ENCODE peak calls at places on chromosomes 2 and 18, in nine cellular contexts. M is effector memory CD4-positive, alpha-beta T cell; U is tibial nerve; L is suprapubic skin; C is CD4-positive, alpha-beta T cell; V is stomach; R is right cardiac atrium; O is spleen; W is pancreas. S is an unnamed sample.

GRCh38 chr2:230777681-230778080 is 65.0 kb downstream of the CAB39 start:
- DNase-seq in M (no peak), U (no peak), L (no peak), C (no peak), V (no peak), R (no peak), O (no peak), W (no peak), S (no peak)

GRCh38 chr2:10041711-10042110 is 1.6 kb upstream of the KLF11 start:
- DNase-seq in M (no peak), U (no peak), L (no peak), C (no peak), V (no peak), R (no peak), O (no peak), W (no peak), S (no peak)

GRCh38 chr2:11411768-11412448 is 54.1 kb downstream of the E2F6 start:
- DNase-seq in M (no peak), U (no peak), L (no peak), C (no peak), V (peak), R (peak), O (no peak), W (no peak), S (peak)

GRCh38 chr18:54923339-54923956 is 35.8 kb downstream of the CCDC68 start:
- DNase-seq in M (no peak), U (no peak), L (no peak), C (no peak), V (no peak), R (no peak), O (no peak), W (no peak), S (no peak)

GRCh38 chr2:37771600-37772088 is 100.2 kb upstream of the CDC42EP3 start:
- DNase-seq in M (no peak), U (no peak), L (no peak), C (no peak), V (no peak), R (no peak), O (no peak), W (no peak), S (no peak)

GRCh38 chr2:8225798-8226197 is 456.1 kb upstream of the ID2 start:
- DNase-seq in M (no peak), U (no peak), L (no peak), C (no peak), V (no peak), R (no peak), O (no peak), W (no peak), S (no peak)

GRCh38 chr2:71989671-71990070 is 158.0 kb downstream of the CYP26B1 start:
- DNase-seq in M (no peak), U (no peak), L (no peak), C (no peak), V (no peak), R (no peak), O (no peak), W (no peak), S (no peak)

GRCh38 chr2:37894047-37894446 is 31.0 kb upstream of the RMDN2 start:
- DNase-seq in M (no peak), U (no peak), L (no peak), C (no peak), V (no peak), R (no peak), O (no peak), W (no peak), S (no peak)

GRCh38 chr2:224561234-224562005 is 23.7 kb downstream of the CUL3 start:
- DNase-seq in M (no peak), U (no peak), L (no peak), C (no peak), V (no peak), R (no peak), O (no peak), W (no peak), S (no peak)

GRCh38 chr18:7485616-7486015 is 81.5 kb upstream of the PTPRM start:
- DNase-seq in M (no peak), U (no peak), L (no peak), C (no peak), V (no peak), R (no peak), O (no peak), W (no peak), S (no peak)

GRCh38 chr2:150126839-150127238 is 360.6 kb downstream of the RND3 start:
- DNase-seq in M (no peak), U (no peak), L (no peak), C (no peak), V (no peak), R (no peak), O (no peak), W (no peak), S (no peak)

GRCh38 chr2:174325932-174326879 is 8.5 kb upstream of the SP9 start:
- DNase-seq in M (no peak), U (no peak), L (peak), C (no peak), V (no peak), R (no peak), O (peak), W (peak), S (no peak)

GRCh38 chr2:11248-11941 is 34.9 kb downstream of the FAM110C start:
- DNase-seq in M (peak), U (no peak), L (no peak), C (peak), V (peak), R (peak), O (peak), W (peak), S (no peak)

GRCh38 chr2:26000561-26001211 is 18.4 kb upstream of the KIF3C start:
- DNase-seq in M (no peak), U (no peak), L (no peak), C (no peak), V (peak), R (no peak), O (no peak), W (no peak), S (no peak)

GRCh38 chr2:159753797-159754196 is 41.5 kb downstream of the MARCHF7 start:
- DNase-seq in M (no peak), U (no peak), L (no peak), C (no peak), V (no peak), R (no peak), O (no peak), W (no peak), S (no peak)

GRCh38 chr2:61770746-61771145 is 83.1 kb downstream of the FAM161A start:
- DNase-seq in M (no peak), U (no peak), L (no peak), C (no peak), V (peak), R (no peak), O (no peak), W (no peak), S (no peak)

GRCh38 chr2:101205521-101205998 is 47.1 kb upstream of the CNOT11 start:
- DNase-seq in M (no peak), U (peak), L (no peak), C (peak), V (peak), R (peak), O (no peak), W (no peak), S (peak)
- H3K27ac ChIP-seq in M (no peak), U (peak), L (no peak), C (no peak), V (peak), R (no peak), O (no peak), W (no peak), S (no peak)

GRCh38 chr2:170771049-170771937 is 1.1 kb downstream of the ERICH2 start:
- DNase-seq in M (peak), U (no peak), L (no peak), C (peak), V (no peak), R (no peak), O (peak), W (no peak), S (peak)

GRCh38 chr2:170772295-170772694 is 2.1 kb downstream of the ERICH2 start:
- DNase-seq in M (no peak), U (no peak), L (no peak), C (no peak), V (no peak), R (no peak), O (no peak), W (no peak), S (no peak)

GRCh38 chr2:170770304-170771048 is at the start of gene ERICH2:
- DNase-seq in M (peak), U (peak), L (peak), C (peak), V (peak), R (peak), O (peak), W (peak), S (peak)

GRCh38 chr2:170766693-170767092 is 3.5 kb upstream of the ERICH2 start:
- DNase-seq in M (no peak), U (no peak), L (no peak), C (no peak), V (no peak), R (no peak), O (no peak), W (no peak), S (no peak)

GRCh38 chr2:170770008-170770303 is 222 bp upstream of the ERICH2 start:
- DNase-seq in M (no peak), U (no peak), L (no peak), C (no peak), V (no peak), R (no peak), O (no peak), W (no peak), S (no peak)
- H3K27ac ChIP-seq in M (no peak), U (peak), L (peak), C (no peak), V (peak), R (no peak), O (no peak), W (peak), S (no peak)

DNA sequence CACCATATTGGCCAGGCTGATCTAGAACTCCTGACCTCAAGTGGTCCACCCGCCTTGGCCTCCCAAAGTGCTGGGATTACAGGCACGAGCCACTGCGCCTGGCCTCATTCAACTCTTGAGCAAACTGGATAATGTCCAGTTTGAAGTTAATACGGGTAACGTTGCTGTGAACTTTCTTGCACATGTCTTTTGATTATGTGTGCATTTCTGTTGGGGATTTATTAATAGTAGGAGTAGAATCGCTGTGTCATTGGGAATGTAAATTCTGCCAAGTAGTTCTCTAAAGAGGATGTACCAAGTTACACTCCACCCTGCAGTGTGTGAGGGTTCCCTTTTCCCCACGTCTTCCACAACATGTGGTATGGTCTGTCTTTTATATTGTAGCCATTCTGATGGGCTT is 6.2 kb downstream of the IMPA2 start:
- DNase-seq in M (no peak), U (no peak), L (no peak), C (no peak), V (no peak), R (no peak), O (no peak), W (no peak), S (no peak)
- H3K27ac ChIP-seq in M (no peak), U (no peak), L (peak), C (no peak), V (no peak), R (peak), O (no peak), W (no peak), S (no peak)

GRCh38 chr18:3584266-3584665 is 134.3 kb downstream of the TGIF1 start:
- DNase-seq in M (no peak), U (no peak), L (no peak), C (no peak), V (no peak), R (no peak), O (no peak), W (no peak), S (no peak)

GRCh38 chr18:3590096-3590655 is 140.2 kb downstream of the TGIF1 start:
- DNase-seq in M (no peak), U (no peak), L (peak), C (no peak), V (no peak), R (no peak), O (no peak), W (no peak), S (no peak)

GRCh38 chr18:3585656-3586509 is 135.9 kb downstream of the TGIF1 start:
- DNase-seq in M (peak), U (peak), L (peak), C (peak), V (peak), R (peak), O (peak), W (peak), S (peak)

GRCh38 chr18:3581890-3582289 is 131.9 kb downstream of the TGIF1 start:
- DNase-seq in M (no peak), U (no peak), L (no peak), C (no peak), V (no peak), R (no peak), O (no peak), W (no peak), S (no peak)

DNA sequence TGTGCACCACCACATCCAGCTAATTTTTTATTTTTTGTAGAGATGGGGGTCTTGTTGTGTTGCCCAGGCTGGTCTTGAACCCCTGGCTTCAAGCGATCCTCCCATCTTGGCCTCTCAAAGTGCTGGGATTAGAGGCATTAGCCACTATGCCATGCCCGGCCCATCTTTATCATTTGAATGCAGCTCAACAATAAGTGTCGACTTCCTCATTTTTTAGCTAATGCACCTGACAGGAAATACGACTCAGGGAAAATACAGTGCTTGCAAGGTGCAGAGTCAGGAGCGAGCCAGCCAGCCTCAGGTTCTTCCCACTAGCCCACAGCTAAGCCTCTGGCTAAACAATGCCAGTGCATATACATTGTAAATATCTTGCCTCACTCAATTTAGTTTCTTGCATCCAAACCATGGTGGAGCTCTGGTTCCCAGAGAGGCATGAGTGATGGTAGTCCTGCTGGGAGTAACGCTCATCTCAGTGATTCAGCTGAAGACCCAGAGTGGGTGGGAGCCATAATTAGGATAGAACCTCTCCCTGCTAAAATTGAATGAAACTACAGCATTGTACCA is 135.0 kb downstream of the TGIF1 start:
- DNase-seq in M (no peak), U (no peak), L (no peak), C (no peak), V (no peak), R (no peak), O (no peak), W (no peak), S (no peak)
- H3K27ac ChIP-seq in M (no peak), U (no peak), L (no peak), C (no peak), V (no peak), R (no peak), O (peak), W (no peak), S (no peak)

GRCh38 chr2:29213871-29214341 is 98.7 kb downstream of the CLIP4 start:
- DNase-seq in M (no peak), U (no peak), L (no peak), C (no peak), V (no peak), R (no peak), O (peak), W (no peak), S (no peak)
- H3K27ac ChIP-seq in M (no peak), U (no peak), L (no peak), C (no peak), V (no peak), R (no peak), O (no peak), W (no peak), S (no peak)

GRCh38 chr2:98455494-98455976 is 10.9 kb downstream of the INPP4A start:
- DNase-seq in M (no peak), U (no peak), L (no peak), C (no peak), V (no peak), R (no peak), O (peak), W (no peak), S (no peak)
- H3K27ac ChIP-seq in M (peak), U (no peak), L (no peak), C (peak), V (peak), R (no peak), O (peak), W (no peak), S (no peak)

DNA sequence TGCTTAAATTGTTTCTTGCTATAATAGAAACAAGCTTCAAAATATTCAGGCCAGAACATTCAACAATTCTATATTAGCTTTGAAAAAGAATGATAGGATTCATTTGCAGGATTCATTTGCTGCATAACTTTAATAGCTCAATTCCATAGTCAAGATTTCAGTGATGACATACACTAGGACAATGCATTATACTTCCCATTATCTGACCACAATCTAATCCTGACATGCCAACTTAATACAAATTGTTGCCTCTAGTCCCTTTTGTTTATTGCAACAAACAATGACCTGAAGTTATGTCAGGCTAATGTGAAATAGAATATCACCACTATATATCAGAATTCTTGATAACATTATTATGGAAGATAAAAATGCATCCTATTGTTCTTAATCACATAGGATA is 169.4 kb downstream of the DNAH7 start:
- DNase-seq in M (no peak), U (no peak), L (no peak), C (no peak), V (no peak), R (no peak), O (no peak), W (no peak), S (no peak)
- H3K27ac ChIP-seq in M (no peak), U (no peak), L (no peak), C (no peak), V (no peak), R (no peak), O (no peak), W (no peak), S (no peak)

S was measured in substantia nigra.